ENCODE peak calls at places on chromosomes 5 and 9, in six cellular contexts. O is A549, V is K562, M is IMR-90, U is GM12878, X is SK-N-SH. I is an unnamed sample.

GRCh38 chr5:178675922-178676321 is 49.1 kb upstream of the CLK4 start:
- DNase-seq in X (no peak), V (no peak), U (no peak), M (no peak), O (no peak), I (no peak)

GRCh38 chr9:128136816-128137793 is 9.6 kb upstream of the PTGES2 start:
- DNase-seq in M (peak), V (peak), U (no peak), X (no peak), O (no peak), I (no peak)

GRCh38 chr5:150429410-150429873 is 16.7 kb upstream of the CD74 start:
- DNase-seq in O (no peak), X (no peak), U (no peak), V (no peak), M (no peak), I (no peak)

GRCh38 chr5:173493040-173493439 is 123.4 kb downstream of the BOD1 start:
- DNase-seq in U (no peak), M (no peak), V (no peak), O (no peak), X (no peak), I (no peak)

GRCh38 chr5:32092938-32093812 is 80.9 kb downstream of the GOLPH3 start:
- DNase-seq in X (peak), V (peak), U (peak), O (peak), M (peak), I (peak)

GRCh38 chr5:72138943-72139467 is 31.7 kb downstream of the MAP1B start:
- DNase-seq in X (no peak), M (peak), V (peak), O (no peak), U (peak), I (no peak)

GRCh38 chr9:134058716-134059115 is 9.1 kb downstream of the BRD3 start:
- DNase-seq in M (peak), O (no peak), V (no peak), U (no peak), X (peak), I (no peak)

GRCh38 chr5:78586251-78586650 is 62.3 kb downstream of the LHFPL2 start:
- DNase-seq in X (no peak), O (no peak), U (no peak), M (peak), V (peak), I (no peak)

GRCh38 chr9:126985870-126986498 is 71.4 kb downstream of the RALGPS1 start:
- DNase-seq in V (peak), M (peak), U (peak), O (peak), X (no peak), I (peak)
- TF ChIP-seq SMC3 in V (no peak), M (no peak), U (peak), O (no peak), X (no peak), I (no peak)

GRCh38 chr9:8845808-8846207 is 1046.2 kb upstream of the DMAC1 start:
- DNase-seq in U (no peak), M (no peak), V (no peak), X (peak), O (no peak), I (no peak)

GRCh38 chr9:8845376-8845775 is 1045.8 kb upstream of the DMAC1 start:
- DNase-seq in O (no peak), V (no peak), U (no peak), M (no peak), X (peak), I (no peak)

GRCh38 chr9:8852301-8852864 is 1052.8 kb upstream of the DMAC1 start:
- DNase-seq in O (no peak), U (no peak), M (no peak), X (no peak), V (no peak), I (no peak)

GRCh38 chr9:8855046-8855445 is 1055.5 kb upstream of the DMAC1 start:
- DNase-seq in U (no peak), O (no peak), M (no peak), V (no peak), X (peak), I (no peak)

DNA sequence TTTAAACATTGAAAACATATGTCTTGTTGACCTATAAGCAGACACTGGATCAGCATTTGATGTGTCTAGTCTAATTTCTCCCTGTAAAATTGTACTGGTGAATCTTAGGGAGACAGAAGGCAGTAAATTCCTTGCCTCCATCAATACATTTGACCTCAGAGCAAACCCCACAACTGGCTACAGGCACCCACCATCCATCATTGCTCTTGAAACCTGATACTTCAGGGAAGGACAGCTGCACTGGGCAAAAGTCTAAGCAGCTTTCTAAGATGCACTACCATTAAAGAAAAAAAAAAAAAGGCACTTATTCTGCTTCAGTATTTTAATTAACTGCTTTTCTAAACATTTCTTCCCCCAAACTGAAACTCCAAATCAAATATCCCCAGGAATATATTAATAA is 1051.3 kb upstream of the DMAC1 start:
- DNase-seq in X (no peak), V (no peak), M (no peak), U (no peak), O (no peak), I (no peak)
- TF ChIP-seq SMC3 in X (no peak), V (no peak), M (no peak), U (no peak), O (no peak), I (no peak)

DNA sequence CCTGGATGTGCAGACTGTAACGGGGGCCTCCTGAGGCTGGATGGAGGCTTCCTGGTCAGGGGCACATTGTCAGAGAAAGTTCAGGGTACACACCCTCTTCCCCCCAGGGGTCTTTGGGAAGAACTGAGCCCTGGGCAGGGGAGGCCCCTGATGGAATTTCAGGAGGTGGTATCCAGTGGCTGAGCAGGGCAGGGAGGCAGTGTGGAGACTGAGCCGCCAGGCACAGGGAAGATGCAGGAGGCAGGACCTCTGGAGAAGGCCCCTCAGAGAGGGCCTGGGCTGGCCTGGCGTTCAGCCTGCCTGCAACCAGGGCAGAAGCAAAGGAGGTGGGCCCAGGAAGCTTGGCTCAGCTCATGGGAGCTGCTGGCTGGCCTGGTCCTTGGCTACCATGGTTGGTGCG is 53.5 kb downstream of the GTF3C4 start:
- DNase-seq in M (no peak), X (no peak), V (no peak), U (no peak), O (no peak), I (no peak)
- TF ChIP-seq SMC3 in M (no peak), X (no peak), V (no peak), U (no peak), O (no peak), I (no peak)

GRCh38 chr9:132670359-132670815 is at the start of gene GTF3C4:
- DNase-seq in U (no peak), V (peak), O (peak), M (peak), X (peak), I (no peak)

GRCh38 chr9:132672413-132672690 is 2.1 kb downstream of the GTF3C4 start:
- DNase-seq in O (no peak), U (no peak), X (no peak), V (no peak), M (peak), I (no peak)

GRCh38 chr9:132670816-132671371 is 630 bp downstream of the GTF3C4 start:
- DNase-seq in X (peak), M (peak), U (no peak), V (peak), O (peak), I (no peak)

GRCh38 chr9:132673355-132673754 is 3.1 kb downstream of the GTF3C4 start:
- DNase-seq in M (peak), V (peak), O (peak), X (peak), U (no peak), I (peak)

GRCh38 chr9:132671620-132672412 is 1.6 kb downstream of the GTF3C4 start:
- DNase-seq in M (peak), X (no peak), U (no peak), V (no peak), O (no peak), I (no peak)
- TF ChIP-seq SMC3 in M (no peak), X (no peak), U (no peak), V (no peak), O (no peak), I (no peak)

DNA sequence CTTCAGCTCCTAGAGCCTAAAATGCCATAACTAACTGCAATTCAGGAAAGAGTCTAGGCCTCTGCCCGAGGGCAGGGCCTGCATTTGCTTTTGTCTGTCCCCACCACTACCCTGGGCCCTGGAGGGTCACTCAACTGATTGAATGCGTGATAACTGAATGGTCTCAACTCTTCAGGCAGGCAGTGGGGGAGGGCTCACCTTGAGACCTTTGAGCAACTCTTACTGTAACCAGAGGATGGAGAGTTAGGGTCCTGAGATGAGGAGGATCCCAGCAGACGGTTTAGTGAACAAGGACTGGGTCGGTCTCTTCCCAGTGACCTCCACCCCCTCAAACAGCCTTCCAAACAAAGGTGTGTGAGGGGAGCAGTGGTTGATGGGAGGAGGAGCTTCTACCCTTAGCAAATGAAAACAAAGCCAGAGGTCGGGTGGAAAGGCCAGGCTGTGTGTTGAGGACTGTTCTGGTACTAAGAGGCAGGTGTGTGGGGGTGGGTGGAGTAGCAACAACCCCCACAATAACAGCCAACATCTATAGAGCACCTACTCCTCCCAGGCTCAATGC is 59.4 kb downstream of the CXXC5 start:
- DNase-seq in X (no peak), V (no peak), M (no peak), O (no peak), U (no peak), I (peak)
- TF ChIP-seq SMC3 in X (no peak), V (no peak), M (no peak), O (no peak), U (no peak), I (no peak)

DNA sequence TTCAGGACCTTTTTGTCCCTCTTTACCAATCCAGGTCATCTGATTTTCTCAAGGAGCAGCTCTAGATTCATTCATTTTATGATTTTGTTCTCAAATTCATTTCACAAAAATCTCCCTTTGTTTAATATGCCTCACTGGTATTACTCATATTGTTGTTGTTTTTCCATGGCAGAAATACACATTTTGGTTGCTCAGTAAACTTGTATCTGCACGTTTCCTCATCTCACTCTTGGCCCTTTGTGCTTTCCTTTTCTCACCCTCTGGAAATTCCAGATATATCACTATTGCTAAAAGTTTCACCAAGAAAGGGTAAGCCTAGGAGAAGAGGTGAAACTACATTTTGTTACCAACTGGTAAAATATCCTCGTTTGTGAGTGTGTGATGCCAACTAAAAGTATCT is 14.8 kb downstream of the ASPN start:
- DNase-seq in V (no peak), U (no peak), X (no peak), M (no peak), O (no peak), I (no peak)
- TF ChIP-seq SMC3 in V (no peak), U (no peak), X (no peak), M (no peak), O (no peak), I (no peak)

DNA sequence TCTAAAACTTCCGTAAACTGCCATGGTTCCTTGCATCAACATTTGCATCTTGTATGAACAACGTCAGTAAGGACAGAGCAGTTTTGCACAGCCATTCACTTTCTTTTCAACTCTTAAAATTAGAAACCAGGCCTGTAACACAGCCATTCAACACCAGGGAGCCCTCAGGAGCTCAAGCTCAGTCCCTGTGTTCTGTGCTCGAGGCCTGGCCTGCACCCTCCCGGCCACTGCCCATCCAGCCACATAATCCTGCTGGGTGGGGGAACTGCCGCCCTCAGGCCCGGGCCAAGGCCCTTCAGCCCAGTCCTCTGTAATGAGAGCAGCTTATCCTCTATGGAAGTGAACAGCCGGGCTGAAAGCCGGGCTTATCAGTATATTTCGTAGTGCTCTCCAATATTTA is 33.1 kb upstream of the SLC6A3 start:
- DNase-seq in X (no peak), V (no peak), M (no peak), O (no peak), U (no peak), I (no peak)
- TF ChIP-seq SMC3 in X (no peak), V (no peak), M (no peak), O (no peak), U (no peak), I (no peak)

I was measured in HepG2.